ENCODE peak calls at places on chromosomes 4 and X, in eight cellular contexts. I is GM12865, W is progenitor cell of endocrine pancreas, Q is mucosa of descending colon, J is IMR-90, L is nephron progenitor cell, G is Peyer's patch, M is left lung. P is an unnamed sample.
A peak's percentile ranks its signal among the peaks of the same experiment; 100 is the strongest.

GRCh38 chr4:106315476-106315967 is 487 bp downstream of the TBCK start:
- DNase-seq in I (no peak), W (no peak), Q (no peak), J (peak; percentile 34), L (no peak), G (no peak), M (no peak), P (no peak)

GRCh38 chrX:136708348-136708747 is 60.4 kb downstream of the CD40LG start:
- DNase-seq in I (peak; percentile 24), W (no peak), Q (no peak), J (peak; percentile 13), L (no peak), G (no peak), M (no peak), P (no peak)

GRCh38 chrX:106286053-106286650 is 118.0 kb downstream of the PWWP3B start:
- DNase-seq in I (no peak), W (no peak), Q (no peak), J (no peak), L (no peak), G (no peak), M (no peak), P (no peak)

GRCh38 chr4:978957-979701 is 5.8 kb upstream of the DGKQ start:
- DNase-seq in I (no peak), W (no peak), Q (no peak), J (peak; percentile 61), L (no peak), G (no peak), M (no peak), P (no peak)

GRCh38 chr4:153188966-153189801 is 15.1 kb upstream of the TRIM2 start:
- DNase-seq in I (no peak), W (no peak), Q (no peak), J (peak; percentile 21), L (no peak), G (no peak), M (no peak), P (no peak)

GRCh38 chrX:20322887-20323286 is 56.2 kb upstream of the RPS6KA3 start:
- DNase-seq in I (no peak), W (no peak), Q (no peak), J (no peak), L (no peak), G (no peak), M (no peak), P (no peak)

GRCh38 chrX:2401590-2402360 is 99.0 kb downstream of the DHRSX start:
- DNase-seq in I (no peak), W (no peak), Q (no peak), J (no peak), L (no peak), G (no peak), M (no peak), P (peak; percentile 42)

GRCh38 chrX:10193587-10193986 is 36.8 kb downstream of the CLCN4 start:
- DNase-seq in I (no peak), W (no peak), Q (no peak), J (no peak), L (no peak), G (no peak), M (no peak), P (no peak)

GRCh38 chrX:48648299-48648698 is 35.3 kb upstream of the WAS start:
- DNase-seq in I (peak; percentile 45), W (no peak), Q (no peak), J (peak; percentile 45), L (peak; percentile 10), G (peak; percentile 20), M (no peak), P (no peak)

GRCh38 chrX:153981771-153982533 is 9.4 kb downstream of the TMEM187 start:
- DNase-seq in I (no peak), W (no peak), Q (peak; percentile 80), J (no peak), L (no peak), G (peak; percentile 69), M (peak; percentile 73), P (no peak)

GRCh38 chrX:136209016-136209738 is 42.0 kb downstream of the MAP7D3 start:
- DNase-seq in I (peak; percentile 17), W (no peak), Q (peak; percentile 55), J (peak; percentile 56), L (peak; percentile 15), G (no peak), M (no peak), P (no peak)

GRCh38 chr4:115228851-115229250 is 115.4 kb upstream of the NDST4 start:
- DNase-seq in I (no peak), W (no peak), Q (no peak), J (no peak), L (no peak), G (no peak), M (no peak), P (no peak)

GRCh38 chrX:27815209-27815608 is 7.4 kb downstream of the MAGEB10 start:
- DNase-seq in I (no peak), W (no peak), Q (no peak), J (peak; percentile 66), L (no peak), G (no peak), M (no peak), P (no peak)

GRCh38 chr4:99614491-99614890 is 39.9 kb downstream of the MTTP start:
- DNase-seq in I (no peak), W (no peak), Q (no peak), J (no peak), L (no peak), G (no peak), M (no peak), P (no peak)

GRCh38 chr4:99617374-99617773 is 40.3 kb downstream of the C4orf54 start:
- DNase-seq in I (no peak), W (no peak), Q (no peak), J (no peak), L (no peak), G (no peak), M (no peak), P (no peak)

GRCh38 chr4:99612281-99612680 is 37.7 kb downstream of the MTTP start:
- DNase-seq in I (no peak), W (no peak), Q (no peak), J (no peak), L (no peak), G (no peak), M (no peak), P (no peak)

GRCh38 chr4:99612704-99613103 is 38.1 kb downstream of the MTTP start:
- DNase-seq in I (no peak), W (no peak), Q (no peak), J (no peak), L (no peak), G (no peak), M (no peak), P (no peak)

DNA sequence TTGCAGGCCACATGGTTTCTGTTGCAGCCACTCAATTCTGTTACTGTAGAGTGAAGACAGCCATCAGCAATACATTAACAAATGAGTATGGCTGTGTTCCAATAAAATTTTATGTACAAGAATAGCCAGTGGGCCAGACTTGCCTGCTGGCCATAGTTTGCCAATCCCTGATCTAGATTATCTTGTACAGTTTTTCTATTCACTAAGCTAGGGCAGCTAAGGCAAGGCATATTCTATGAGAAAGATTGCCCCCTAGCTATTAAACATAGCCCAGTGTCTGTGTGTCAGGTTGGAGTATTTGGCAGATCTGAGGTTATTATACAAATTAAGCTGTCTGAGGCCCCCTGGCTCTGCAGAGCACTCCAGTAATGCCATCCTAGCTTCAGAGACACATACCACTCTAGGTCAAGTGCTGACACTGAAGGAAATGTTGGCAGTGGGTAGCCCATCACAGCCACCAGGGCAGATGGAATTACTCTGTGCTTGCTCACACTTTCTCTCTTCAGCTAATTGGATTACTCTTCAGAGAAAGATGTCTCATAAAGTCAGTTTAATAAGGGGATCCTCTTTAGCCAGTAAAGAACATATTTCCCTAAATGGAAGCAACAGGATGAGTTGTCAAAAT is 40.7 kb downstream of the MTTP start:
- DNase-seq in I (no peak), W (no peak), Q (no peak), J (no peak), L (no peak), G (no peak), M (no peak), P (no peak)
- TF ChIP-seq CTCF in I (no peak), W (no peak), Q (no peak), J (no peak), L (no peak), G (no peak), M (no peak), P (no peak)

GRCh38 chr4:2961411-2962098 is 1.7 kb downstream of the NOP14 start:
- DNase-seq in I (no peak), W (no peak), Q (no peak), J (no peak), L (peak; percentile 41), G (no peak), M (no peak), P (no peak)

GRCh38 chr4:2963185-2964076 is at the start of the genes GRK4 and NOP14:
- DNase-seq in I (peak; percentile 99), W (peak; percentile 93), Q (peak; percentile 99), J (peak; percentile 98), L (peak; percentile 95), G (peak; percentile 98), M (peak; percentile 99), P (peak; percentile 96)

GRCh38 chr4:2962614-2963184 is 507 bp downstream of the NOP14 start:
- DNase-seq in I (peak; percentile 76), W (no peak), Q (no peak), J (peak; percentile 38), L (peak; percentile 68), G (no peak), M (no peak), P (no peak)

GRCh38 chr4:2964077-2964471 is 703 bp downstream of the GRK4 start:
- DNase-seq in I (peak; percentile 26), W (no peak), Q (no peak), J (no peak), L (peak; percentile 30), G (no peak), M (no peak), P (no peak)

DNA sequence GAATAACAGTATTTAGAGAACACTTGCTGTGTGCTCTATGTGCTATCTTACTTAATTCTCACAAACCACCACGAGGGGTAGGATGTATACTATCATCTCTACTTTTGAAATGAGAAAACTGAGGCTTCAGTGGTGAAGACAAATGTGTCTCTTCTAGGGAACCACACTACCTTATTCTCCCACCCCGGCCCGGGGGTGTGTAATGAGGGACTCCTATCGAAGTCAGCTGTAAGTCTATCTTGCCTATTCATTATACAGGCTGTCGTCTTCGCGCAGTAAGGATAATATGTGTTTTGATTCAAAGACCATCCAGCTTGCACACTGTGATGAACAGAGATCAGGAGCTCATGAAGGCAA is 1.1 kb downstream of the NOP14 start:
- DNase-seq in I (peak; percentile 67), W (no peak), Q (no peak), J (no peak), L (peak; percentile 25), G (no peak), M (no peak), P (no peak)
- TF ChIP-seq CTCF in I (peak; percentile 20), W (no peak), Q (no peak), J (no peak), L (no peak), G (no peak), M (no peak), P (no peak)

GRCh38 chrX:115289465-115289864 is at the start of gene LUZP4:
- DNase-seq in I (no peak), W (no peak), Q (no peak), J (no peak), L (no peak), G (no peak), M (no peak), P (no peak)

GRCh38 chrX:115284877-115285276 is 4.6 kb upstream of the LUZP4 start:
- DNase-seq in I (no peak), W (no peak), Q (no peak), J (no peak), L (no peak), G (no peak), M (no peak), P (no peak)
- TF ChIP-seq CTCF in I (no peak), W (no peak), Q (no peak), J (peak; percentile 36), L (no peak), G (no peak), M (peak; percentile 13), P (no peak)

GRCh38 chr4:92163348-92163747 is 140.4 kb upstream of the GRID2 start:
- DNase-seq in I (peak; percentile 15), W (no peak), Q (no peak), J (peak; percentile 7), L (no peak), G (no peak), M (no peak), P (no peak)
- TF ChIP-seq CTCF in I (peak; percentile 38), W (no peak), Q (no peak), J (peak; percentile 37), L (no peak), G (no peak), M (no peak), P (no peak)

P was measured in mesothelial cell of epicardium.